ENCODE peak calls at places on chromosomes 5 and 9, in seven cellular contexts. N is AG09319, G is IMR-90, C is left ventricle myocardium inferior, Z is HFFc6, J is fibroblast of mammary gland, S is tibial artery. L is an unnamed sample.

GRCh38 chr9:20321683-20322082 is 300.6 kb downstream of the MLLT3 start:
- DNase-seq in N (no peak), G (no peak), C (no peak), Z (no peak), J (peak), S (no peak), L (no peak)

GRCh38 chr9:21533597-21533996 is 51.5 kb upstream of the IFNE start:
- DNase-seq in N (no peak), G (no peak), C (no peak), Z (no peak), J (no peak), S (no peak), L (no peak)

GRCh38 chr9:75149841-75150241 is 61.5 kb downstream of the OSTF1 start:
- DNase-seq in N (no peak), G (no peak), C (no peak), Z (no peak), J (no peak), S (no peak), L (no peak)

GRCh38 chr5:135309391-135310327 is 89.4 kb downstream of the MACROH2A1 start:
- DNase-seq in N (no peak), G (no peak), C (no peak), Z (peak), J (no peak), S (no peak), L (no peak)

GRCh38 chr9:89753472-89754055 is 148.8 kb downstream of the GADD45G start:
- DNase-seq in N (no peak), G (no peak), C (no peak), Z (no peak), J (no peak), S (no peak), L (no peak)

GRCh38 chr5:54835642-54836041 is 149.8 kb downstream of the ESM1 start:
- DNase-seq in N (no peak), G (peak), C (no peak), Z (peak), J (peak), S (no peak), L (peak)

GRCh38 chr5:95798048-95798447 is 24.5 kb downstream of the GLRX start:
- DNase-seq in N (no peak), G (no peak), C (no peak), Z (no peak), J (no peak), S (no peak), L (no peak)

GRCh38 chr5:149857499-149857898 is 87.1 kb downstream of the PDE6A start:
- DNase-seq in N (no peak), G (no peak), C (peak), Z (no peak), J (peak), S (peak), L (no peak)

GRCh38 chr5:1318659-1319251 is 23.9 kb upstream of the TERT start:
- DNase-seq in N (no peak), G (no peak), C (no peak), Z (no peak), J (no peak), S (peak), L (no peak)

DNA sequence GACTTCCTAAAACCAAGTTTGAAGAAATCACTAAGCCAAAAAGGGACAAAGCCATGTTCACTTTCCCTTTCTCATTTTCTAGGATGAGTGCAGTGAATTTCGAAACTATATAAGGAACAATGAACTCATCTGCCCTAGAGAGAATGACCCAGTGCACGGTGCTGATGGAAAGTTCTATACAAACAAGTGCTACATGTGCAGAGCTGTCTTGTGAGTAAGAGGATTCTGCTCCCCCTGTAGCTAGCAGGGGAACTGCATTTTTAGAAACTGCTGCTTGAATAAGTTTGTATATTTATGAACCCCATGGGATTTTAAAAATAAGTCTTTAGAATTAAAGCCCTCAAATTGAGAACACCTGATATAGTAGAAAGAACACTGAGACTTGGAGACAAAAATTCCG is 42.7 kb upstream of the SPINK14 start:
- DNase-seq in N (no peak), G (peak), C (no peak), Z (no peak), J (peak), S (no peak), L (peak)
- TF ChIP-seq CTCF in N (no peak), G (no peak), C (peak), Z (no peak), J (peak), S (no peak), L (peak)

DNA sequence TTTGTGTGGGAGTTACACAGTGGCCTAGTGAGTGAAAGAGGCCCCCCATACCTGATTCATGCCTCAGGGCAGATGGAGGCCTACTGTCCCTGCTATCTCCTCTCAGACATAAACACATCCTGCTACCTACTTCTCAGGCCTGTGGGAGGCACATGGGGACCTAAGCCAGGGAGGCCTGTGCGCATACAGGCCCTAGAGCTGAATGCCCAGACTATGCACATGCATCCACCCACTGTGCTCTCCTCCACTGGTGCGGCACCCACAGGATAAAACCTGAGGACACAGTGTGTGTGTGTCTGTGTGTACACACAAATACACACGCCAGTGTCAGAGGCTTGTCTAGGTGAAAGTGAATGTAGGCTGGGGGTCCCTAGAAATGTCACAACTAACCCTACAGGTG is 1.4 kb downstream of the PAX5 start:
- DNase-seq in N (no peak), G (no peak), C (no peak), Z (no peak), J (no peak), S (no peak), L (no peak)
- TF ChIP-seq CTCF in N (no peak), G (no peak), C (no peak), Z (no peak), J (no peak), S (no peak), L (no peak)

GRCh38 chr5:43400082-43400481 is 12.1 kb downstream of the CCL28 start:
- DNase-seq in N (no peak), G (peak), C (no peak), Z (peak), J (peak), S (no peak), L (peak)
- TF ChIP-seq CTCF in N (peak), G (peak), C (peak), Z (peak), J (peak), S (no peak), L (peak)

GRCh38 chr5:41345295-41345694 is 132.0 kb upstream of the C6 start:
- DNase-seq in N (no peak), G (no peak), C (no peak), Z (no peak), J (no peak), S (no peak), L (peak)
- TF ChIP-seq CTCF in N (no peak), G (no peak), C (no peak), Z (no peak), J (no peak), S (no peak), L (no peak)

GRCh38 chr5:124617787-124618186 is 128.7 kb downstream of the ZNF608 start:
- DNase-seq in N (no peak), G (no peak), C (no peak), Z (no peak), J (no peak), S (no peak), L (no peak)
- TF ChIP-seq CTCF in N (no peak), G (no peak), C (no peak), Z (no peak), J (no peak), S (no peak), L (no peak)

L was measured in fibroblast of the aortic adventitia.